ENCODE peak calls at places on chromosomes 3 and 15, in ten cellular contexts. W, P, V, N, U, L, G, M, Q and A are unnamed samples.

GRCh38 chr3:49799761-49800160 is at the start of gene CDHR4:
- DNase-seq in W (peak), P (no peak), V (peak), N (no peak), U (peak), L (peak), G (peak), M (no peak), Q (no peak), A (no peak)

GRCh38 chr15:74843891-74844299 is 939 bp upstream of the ULK3 start:
- DNase-seq in W (no peak), P (no peak), V (no peak), N (no peak), U (no peak), L (no peak), G (no peak), M (no peak), Q (no peak), A (no peak)

GRCh38 chr3:23968467-23969184 is 23.5 kb downstream of the NR1D2 start:
- DNase-seq in W (no peak), P (no peak), V (no peak), N (no peak), U (no peak), L (peak), G (peak), M (no peak), Q (no peak), A (no peak)

GRCh38 chr3:126154391-126155279 is 25.8 kb downstream of the ALDH1L1 start:
- DNase-seq in W (no peak), P (no peak), V (no peak), N (no peak), U (no peak), L (no peak), G (no peak), M (no peak), Q (no peak), A (no peak)

GRCh38 chr3:13009132-13009945 is 63.9 kb downstream of the IQSEC1 start:
- DNase-seq in W (no peak), P (no peak), V (no peak), N (peak), U (no peak), L (no peak), G (no peak), M (peak), Q (no peak), A (no peak)

GRCh38 chr3:134381836-134382442 is 7.7 kb upstream of the AMOTL2 start:
- DNase-seq in W (no peak), P (no peak), V (no peak), N (no peak), U (no peak), L (peak), G (no peak), M (no peak), Q (no peak), A (no peak)

GRCh38 chr3:127286571-127287140 is 1.2 kb downstream of the PRR20G start:
- DNase-seq in W (no peak), P (no peak), V (no peak), N (no peak), U (peak), L (peak), G (peak), M (no peak), Q (no peak), A (no peak)

GRCh38 chr3:126849768-126850167 is 133.1 kb upstream of the PLXNA1 start:
- DNase-seq in W (no peak), P (no peak), V (no peak), N (no peak), U (no peak), L (no peak), G (no peak), M (no peak), Q (no peak), A (no peak)

GRCh38 chr15:64247535-64247905 is 84.7 kb upstream of the PPIB start:
- DNase-seq in W (no peak), P (no peak), V (peak), N (no peak), U (no peak), L (no peak), G (no peak), M (no peak), Q (no peak), A (no peak)

GRCh38 chr3:111541911-111542483 is at the start of gene CD96:
- DNase-seq in W (no peak), P (no peak), V (no peak), N (no peak), U (peak), L (no peak), G (no peak), M (no peak), Q (no peak), A (no peak)

GRCh38 chr3:151228291-151229125 is 25.5 kb upstream of the GPR171 start:
- DNase-seq in W (no peak), P (no peak), V (peak), N (peak), U (peak), L (peak), G (peak), M (peak), Q (no peak), A (no peak)

DNA sequence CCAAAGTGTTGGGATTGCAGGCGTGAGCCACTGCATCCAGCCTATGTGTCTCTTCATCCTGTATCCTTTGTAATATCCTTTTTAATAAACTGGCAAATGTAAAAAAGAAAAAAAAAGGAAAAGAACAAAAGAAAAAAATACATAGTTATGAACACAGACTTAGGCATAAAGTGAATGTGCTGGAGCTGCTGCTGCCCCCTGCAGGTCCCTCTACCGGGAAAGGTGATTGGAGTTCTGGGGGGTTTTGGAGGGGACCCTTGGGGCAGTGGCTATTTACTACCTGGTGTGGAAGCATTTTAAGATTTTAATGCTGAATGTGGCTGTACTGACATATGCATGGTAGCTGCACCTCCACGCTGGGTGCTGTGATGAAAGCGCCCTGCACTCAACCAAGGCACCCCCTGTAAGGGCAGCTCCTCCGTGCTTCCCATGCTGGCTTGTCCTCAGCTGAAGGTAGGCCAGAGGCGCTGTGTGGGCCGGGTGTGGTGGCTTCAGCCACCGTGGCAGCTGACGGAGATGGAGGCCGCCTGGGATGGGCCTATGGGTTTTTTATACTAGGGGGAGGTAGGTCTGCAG is 49.9 kb downstream of the RPLP1 start:
- DNase-seq in W (no peak), P (no peak), V (no peak), N (no peak), U (no peak), L (no peak), G (no peak), M (no peak), Q (no peak), A (no peak)
- TF ChIP-seq CTCF in W (peak), P (no peak), V (no peak), N (peak), U (peak), L (no peak), G (peak), M (peak), Q (peak), A (peak)

DNA sequence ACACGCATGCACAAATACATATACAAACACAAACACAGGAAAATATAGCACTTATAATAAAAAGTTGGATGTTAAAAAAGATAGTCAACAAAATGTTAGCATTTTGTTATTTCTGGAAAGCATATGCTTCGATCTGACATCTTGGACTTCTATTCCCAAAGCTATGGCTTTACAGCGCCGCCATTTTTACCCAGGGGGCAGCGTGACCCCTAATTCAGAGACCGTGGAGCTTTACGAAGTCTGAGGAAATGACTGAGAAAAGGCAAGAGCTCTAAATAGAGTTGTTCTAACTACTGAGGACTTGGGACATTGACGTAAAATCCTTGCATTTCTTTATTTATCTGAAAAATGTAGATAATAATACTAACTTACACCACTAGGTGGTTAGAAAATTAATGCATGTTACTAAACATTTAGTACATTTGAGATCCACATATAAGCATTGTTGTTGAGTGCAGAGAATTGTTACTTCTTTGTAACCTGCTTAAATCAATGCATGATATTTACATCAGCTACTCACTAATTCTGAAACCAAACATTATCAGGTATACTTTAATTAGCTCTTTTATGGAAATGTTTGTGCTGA is 155.4 kb downstream of the TP63 start:
- DNase-seq in W (no peak), P (no peak), V (no peak), N (no peak), U (no peak), L (no peak), G (no peak), M (no peak), Q (no peak), A (no peak)
- TF ChIP-seq CTCF in W (peak), P (peak), V (no peak), N (no peak), U (no peak), L (no peak), G (no peak), M (peak), Q (peak), A (peak)

GRCh38 chr15:59280855-59281254 is 74.2 kb downstream of the LDHAL6B start:
- DNase-seq in W (no peak), P (no peak), V (no peak), N (no peak), U (no peak), L (no peak), G (no peak), M (no peak), Q (no peak), A (no peak)
- TF ChIP-seq CTCF in W (no peak), P (no peak), V (no peak), N (no peak), U (no peak), L (no peak), G (no peak), M (no peak), Q (no peak), A (no peak)

GRCh38 chr15:41494922-41495735 is 1.5 kb downstream of the ITPKA start:
- DNase-seq in W (no peak), P (peak), V (no peak), N (no peak), U (no peak), L (no peak), G (no peak), M (no peak), Q (no peak), A (peak)
- TF ChIP-seq CTCF in W (no peak), P (no peak), V (no peak), N (no peak), U (no peak), L (no peak), G (no peak), M (no peak), Q (no peak), A (peak)

GRCh38 chr15:58762285-58762684 is 8.8 kb upstream of the MINDY2 start:
- DNase-seq in W (no peak), P (no peak), V (no peak), N (no peak), U (no peak), L (no peak), G (no peak), M (no peak), Q (no peak), A (no peak)
- TF ChIP-seq CTCF in W (no peak), P (no peak), V (no peak), N (no peak), U (no peak), L (no peak), G (no peak), M (no peak), Q (no peak), A (no peak)

GRCh38 chr3:44764248-44764647 is 2.7 kb downstream of the KIF15 start:
- DNase-seq in W (no peak), P (no peak), V (no peak), N (no peak), U (no peak), L (no peak), G (no peak), M (no peak), Q (no peak), A (no peak)

GRCh38 chr3:44762690-44763089 is 1.1 kb downstream of the KIF15 start:
- DNase-seq in W (no peak), P (no peak), V (no peak), N (no peak), U (no peak), L (no peak), G (no peak), M (no peak), Q (no peak), A (no peak)

GRCh38 chr3:44762170-44762677 is 630 bp downstream of the KIF15 start:
- DNase-seq in W (no peak), P (no peak), V (no peak), N (no peak), U (peak), L (peak), G (peak), M (peak), Q (no peak), A (no peak)

DNA sequence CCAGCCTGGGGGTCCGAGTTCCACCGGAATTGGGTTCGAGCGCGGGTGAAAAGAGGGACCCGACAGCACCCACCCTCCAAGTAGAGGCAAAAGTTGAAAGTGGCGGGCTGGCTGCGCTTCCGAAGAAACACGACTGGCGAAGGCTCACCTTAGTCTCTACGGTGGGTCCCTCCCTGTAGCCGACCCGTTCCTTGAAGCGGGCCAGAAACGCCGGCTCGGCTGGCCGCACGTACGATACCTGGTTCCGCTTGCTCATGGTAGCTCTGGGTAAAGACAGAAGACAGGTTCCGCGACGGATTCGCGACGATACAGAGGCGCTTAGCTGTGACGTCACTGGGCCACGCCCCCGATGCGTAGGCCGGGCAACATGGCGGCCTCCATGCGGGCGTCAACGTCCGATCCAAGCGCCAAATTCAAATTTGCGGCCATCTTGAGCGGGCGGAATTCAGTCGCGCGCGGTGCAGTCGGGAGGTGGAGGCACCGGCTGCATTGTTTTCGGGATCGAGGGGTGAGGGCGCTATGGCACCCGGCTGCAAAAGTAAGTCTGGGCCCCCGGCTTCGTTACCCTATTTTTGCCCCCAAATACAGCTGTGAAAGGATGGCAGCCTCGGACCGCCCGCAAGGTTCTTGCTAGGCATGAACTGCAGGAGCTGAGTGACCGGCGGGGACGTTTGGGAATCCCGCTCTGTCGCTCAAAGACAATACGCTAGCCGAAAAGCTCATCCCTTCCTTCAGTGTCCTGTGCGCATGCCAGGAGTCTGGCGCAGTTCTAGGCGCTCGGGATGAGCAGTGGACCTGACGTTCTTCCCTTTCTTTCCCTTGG is at the start of the genes KIAA1143 and KIF15:
- DNase-seq in W (peak), P (peak), V (peak), N (peak), U (peak), L (peak), G (peak), M (peak), Q (peak), A (peak)
- TF ChIP-seq CTCF in W (no peak), P (no peak), V (peak), N (no peak), U (peak), L (no peak), G (no peak), M (no peak), Q (no peak), A (no peak)

GRCh38 chr15:90618330-90619136 is 88.8 kb downstream of the CRTC3 start:
- DNase-seq in W (no peak), P (no peak), V (no peak), N (no peak), U (no peak), L (no peak), G (no peak), M (no peak), Q (peak), A (no peak)
- TF ChIP-seq CTCF in W (no peak), P (no peak), V (no peak), N (no peak), U (no peak), L (no peak), G (no peak), M (no peak), Q (peak), A (no peak)

GRCh38 chr3:17974206-17974841 is 231.9 kb upstream of the TBC1D5 start:
- DNase-seq in W (no peak), P (no peak), V (no peak), N (no peak), U (no peak), L (no peak), G (peak), M (no peak), Q (no peak), A (no peak)
- TF ChIP-seq CTCF in W (peak), P (no peak), V (no peak), N (peak), U (peak), L (no peak), G (peak), M (no peak), Q (no peak), A (peak)

GRCh38 chr15:68154923-68155559 is 50.1 kb downstream of the CALML4 start:
- DNase-seq in W (peak), P (peak), V (peak), N (peak), U (peak), L (peak), G (peak), M (peak), Q (peak), A (peak)
- TF ChIP-seq CTCF in W (peak), P (peak), V (peak), N (peak), U (peak), L (peak), G (peak), M (peak), Q (peak), A (peak)

GRCh38 chr3:184580376-184580775 is 18.8 kb downstream of the EPHB3 start:
- DNase-seq in W (no peak), P (no peak), V (no peak), N (no peak), U (no peak), L (no peak), G (no peak), M (no peak), Q (no peak), A (no peak)
- TF ChIP-seq CTCF in W (no peak), P (no peak), V (no peak), N (no peak), U (no peak), L (no peak), G (no peak), M (no peak), Q (no peak), A (no peak)